ENCODE peak calls at places on chromosomes 6 and 20, in eight cellular contexts. One of them, this sample, is unnamed.

GRCh38 chr20:32970973-32971300 is 33.3 kb downstream of the SUN5 start:
- DNase-seq in heart left ventricle: no peak
- DNase-seq in HEK293T: no peak
- DNase-seq in T follicular helper cell: no peak
- DNase-seq in stimulated activated CD4-positive, alpha-beta T cell treated with anti-CD3 and anti-CD28 coated beads, Interleukin-12 subunit alpha, Interleukin-12 subunit beta, amount 100 ng/mL, for 24 hours: no peak
- DNase-seq in amygdala: no peak
- DNase-seq in tibial artery: no peak
- DNase-seq in NCI-H510A treated with DMSO at 0.1 percent for 48 hours: no peak
- DNase-seq in this sample: no peak

GRCh38 chr6:89360415-89360999 is 8.0 kb upstream of the UBE2J1 start:
- DNase-seq in heart left ventricle: no peak
- DNase-seq in HEK293T: no peak
- DNase-seq in T follicular helper cell: no peak
- DNase-seq in stimulated activated CD4-positive, alpha-beta T cell treated with anti-CD3 and anti-CD28 coated beads, Interleukin-12 subunit alpha, Interleukin-12 subunit beta, amount 100 ng/mL, for 24 hours: no peak
- DNase-seq in amygdala: no peak
- DNase-seq in tibial artery: no peak
- DNase-seq in NCI-H510A treated with DMSO at 0.1 percent for 48 hours: no peak
- DNase-seq in this sample: no peak

GRCh38 chr6:53833147-53833546 is 38.3 kb downstream of the LRRC1 start:
- DNase-seq in heart left ventricle: no peak
- DNase-seq in HEK293T: no peak
- DNase-seq in T follicular helper cell: no peak
- DNase-seq in stimulated activated CD4-positive, alpha-beta T cell treated with anti-CD3 and anti-CD28 coated beads, Interleukin-12 subunit alpha, Interleukin-12 subunit beta, amount 100 ng/mL, for 24 hours: no peak
- DNase-seq in amygdala: no peak
- DNase-seq in tibial artery: no peak
- DNase-seq in NCI-H510A treated with DMSO at 0.1 percent for 48 hours: no peak
- DNase-seq in this sample: no peak

GRCh38 chr6:134480593-134480992 is 162.7 kb upstream of the SGK1 start:
- DNase-seq in heart left ventricle: no peak
- DNase-seq in HEK293T: no peak
- DNase-seq in T follicular helper cell: no peak
- DNase-seq in stimulated activated CD4-positive, alpha-beta T cell treated with anti-CD3 and anti-CD28 coated beads, Interleukin-12 subunit alpha, Interleukin-12 subunit beta, amount 100 ng/mL, for 24 hours: no peak
- DNase-seq in amygdala: no peak
- DNase-seq in tibial artery: no peak
- DNase-seq in NCI-H510A treated with DMSO at 0.1 percent for 48 hours: no peak
- DNase-seq in this sample: no peak

GRCh38 chr20:63260943-63261807 is 6.9 kb upstream of the NKAIN4 start:
- DNase-seq in heart left ventricle: no peak
- DNase-seq in HEK293T: no peak
- DNase-seq in T follicular helper cell: no peak
- DNase-seq in stimulated activated CD4-positive, alpha-beta T cell treated with anti-CD3 and anti-CD28 coated beads, Interleukin-12 subunit alpha, Interleukin-12 subunit beta, amount 100 ng/mL, for 24 hours: no peak
- DNase-seq in amygdala: no peak
- DNase-seq in tibial artery: no peak
- DNase-seq in NCI-H510A treated with DMSO at 0.1 percent for 48 hours: no peak
- DNase-seq in this sample: no peak

GRCh38 chr6:14953806-14954205 is 292.1 kb upstream of the JARID2 start:
- DNase-seq in heart left ventricle: no peak
- DNase-seq in HEK293T: no peak
- DNase-seq in T follicular helper cell: no peak
- DNase-seq in stimulated activated CD4-positive, alpha-beta T cell treated with anti-CD3 and anti-CD28 coated beads, Interleukin-12 subunit alpha, Interleukin-12 subunit beta, amount 100 ng/mL, for 24 hours: no peak
- DNase-seq in amygdala: no peak
- DNase-seq in tibial artery: no peak
- DNase-seq in NCI-H510A treated with DMSO at 0.1 percent for 48 hours: no peak
- DNase-seq in this sample: no peak

GRCh38 chr6:21625642-21626041 is 32.1 kb downstream of the SOX4 start:
- DNase-seq in heart left ventricle: no peak
- DNase-seq in HEK293T: no peak
- DNase-seq in T follicular helper cell: no peak
- DNase-seq in stimulated activated CD4-positive, alpha-beta T cell treated with anti-CD3 and anti-CD28 coated beads, Interleukin-12 subunit alpha, Interleukin-12 subunit beta, amount 100 ng/mL, for 24 hours: no peak
- DNase-seq in amygdala: no peak
- DNase-seq in tibial artery: no peak
- DNase-seq in NCI-H510A treated with DMSO at 0.1 percent for 48 hours: no peak
- DNase-seq in this sample: no peak

GRCh38 chr6:157089851-157090250 is 233.5 kb downstream of the TMEM242 start:
- DNase-seq in heart left ventricle: no peak
- DNase-seq in HEK293T: no peak
- DNase-seq in T follicular helper cell: no peak
- DNase-seq in stimulated activated CD4-positive, alpha-beta T cell treated with anti-CD3 and anti-CD28 coated beads, Interleukin-12 subunit alpha, Interleukin-12 subunit beta, amount 100 ng/mL, for 24 hours: no peak
- DNase-seq in amygdala: no peak
- DNase-seq in tibial artery: no peak
- DNase-seq in NCI-H510A treated with DMSO at 0.1 percent for 48 hours: no peak
- DNase-seq in this sample: no peak

GRCh38 chr20:16419138-16419715 is 154.0 kb downstream of the KIF16B start:
- DNase-seq in heart left ventricle: no peak
- DNase-seq in HEK293T: no peak
- DNase-seq in T follicular helper cell: no peak
- DNase-seq in stimulated activated CD4-positive, alpha-beta T cell treated with anti-CD3 and anti-CD28 coated beads, Interleukin-12 subunit alpha, Interleukin-12 subunit beta, amount 100 ng/mL, for 24 hours: no peak
- DNase-seq in amygdala: no peak
- DNase-seq in tibial artery: no peak
- DNase-seq in NCI-H510A treated with DMSO at 0.1 percent for 48 hours: no peak
- DNase-seq in this sample: no peak

GRCh38 chr20:41830702-41831101 is 212.5 kb upstream of the CHD6 start:
- DNase-seq in heart left ventricle: no peak
- DNase-seq in HEK293T: no peak
- DNase-seq in T follicular helper cell: no peak
- DNase-seq in stimulated activated CD4-positive, alpha-beta T cell treated with anti-CD3 and anti-CD28 coated beads, Interleukin-12 subunit alpha, Interleukin-12 subunit beta, amount 100 ng/mL, for 24 hours: no peak
- DNase-seq in amygdala: no peak
- DNase-seq in tibial artery: no peak
- DNase-seq in NCI-H510A treated with DMSO at 0.1 percent for 48 hours: no peak
- DNase-seq in this sample: no peak

GRCh38 chr6:33620158-33620583 is 951 bp upstream of the ITPR3 start:
- DNase-seq in heart left ventricle: no peak
- DNase-seq in HEK293T: no peak
- DNase-seq in T follicular helper cell: no peak
- DNase-seq in stimulated activated CD4-positive, alpha-beta T cell treated with anti-CD3 and anti-CD28 coated beads, Interleukin-12 subunit alpha, Interleukin-12 subunit beta, amount 100 ng/mL, for 24 hours: no peak
- DNase-seq in amygdala: no peak
- DNase-seq in tibial artery: no peak
- DNase-seq in NCI-H510A treated with DMSO at 0.1 percent for 48 hours: peak; percentile 61
- DNase-seq in this sample: peak; percentile 25

GRCh38 chr6:111972714-111973678 is 80.9 kb upstream of the CCN6 start:
- DNase-seq in heart left ventricle: peak; percentile 36
- DNase-seq in HEK293T: no peak
- DNase-seq in T follicular helper cell: peak; percentile 63
- DNase-seq in stimulated activated CD4-positive, alpha-beta T cell treated with anti-CD3 and anti-CD28 coated beads, Interleukin-12 subunit alpha, Interleukin-12 subunit beta, amount 100 ng/mL, for 24 hours: peak; percentile 52
- DNase-seq in amygdala: no peak
- DNase-seq in tibial artery: peak; percentile 69
- DNase-seq in NCI-H510A treated with DMSO at 0.1 percent for 48 hours: no peak
- DNase-seq in this sample: peak; percentile 26

GRCh38 chr20:63114006-63114692 is 101.8 kb downstream of the YTHDF1 start:
- DNase-seq in heart left ventricle: peak; percentile 10
- DNase-seq in HEK293T: no peak
- DNase-seq in T follicular helper cell: no peak
- DNase-seq in stimulated activated CD4-positive, alpha-beta T cell treated with anti-CD3 and anti-CD28 coated beads, Interleukin-12 subunit alpha, Interleukin-12 subunit beta, amount 100 ng/mL, for 24 hours: no peak
- DNase-seq in amygdala: no peak
- DNase-seq in tibial artery: no peak
- DNase-seq in NCI-H510A treated with DMSO at 0.1 percent for 48 hours: no peak
- DNase-seq in this sample: no peak

GRCh38 chr6:111399600-111399999 is 83.4 kb downstream of the REV3L start:
- DNase-seq in heart left ventricle: no peak
- DNase-seq in HEK293T: no peak
- DNase-seq in T follicular helper cell: no peak
- DNase-seq in stimulated activated CD4-positive, alpha-beta T cell treated with anti-CD3 and anti-CD28 coated beads, Interleukin-12 subunit alpha, Interleukin-12 subunit beta, amount 100 ng/mL, for 24 hours: no peak
- DNase-seq in amygdala: no peak
- DNase-seq in tibial artery: no peak
- DNase-seq in NCI-H510A treated with DMSO at 0.1 percent for 48 hours: no peak
- DNase-seq in this sample: no peak

GRCh38 chr20:4681441-4681840 is 40.3 kb upstream of the PRND start:
- DNase-seq in heart left ventricle: no peak
- DNase-seq in HEK293T: no peak
- DNase-seq in T follicular helper cell: no peak
- DNase-seq in stimulated activated CD4-positive, alpha-beta T cell treated with anti-CD3 and anti-CD28 coated beads, Interleukin-12 subunit alpha, Interleukin-12 subunit beta, amount 100 ng/mL, for 24 hours: no peak
- DNase-seq in amygdala: no peak
- DNase-seq in tibial artery: no peak
- DNase-seq in NCI-H510A treated with DMSO at 0.1 percent for 48 hours: no peak
- DNase-seq in this sample: no peak

GRCh38 chr20:50848846-50849673 is 54.2 kb downstream of the BCAS4 start:
- DNase-seq in heart left ventricle: no peak
- DNase-seq in HEK293T: no peak
- DNase-seq in T follicular helper cell: no peak
- DNase-seq in stimulated activated CD4-positive, alpha-beta T cell treated with anti-CD3 and anti-CD28 coated beads, Interleukin-12 subunit alpha, Interleukin-12 subunit beta, amount 100 ng/mL, for 24 hours: no peak
- DNase-seq in amygdala: peak; percentile 23
- DNase-seq in tibial artery: no peak
- DNase-seq in NCI-H510A treated with DMSO at 0.1 percent for 48 hours: no peak
- DNase-seq in this sample: no peak

GRCh38 chr6:169850154-169850553 is 98.7 kb downstream of the ERMARD start:
- DNase-seq in heart left ventricle: no peak
- DNase-seq in HEK293T: no peak
- DNase-seq in T follicular helper cell: no peak
- DNase-seq in stimulated activated CD4-positive, alpha-beta T cell treated with anti-CD3 and anti-CD28 coated beads, Interleukin-12 subunit alpha, Interleukin-12 subunit beta, amount 100 ng/mL, for 24 hours: no peak
- DNase-seq in amygdala: no peak
- DNase-seq in tibial artery: peak; percentile 6
- DNase-seq in NCI-H510A treated with DMSO at 0.1 percent for 48 hours: no peak
- DNase-seq in this sample: no peak

This sample was measured in natural killer cell.